ENCODE peak calls at places on chromosomes 6 and 20, in ten cellular contexts. One of them, this sample, is unnamed. For H3K9me3 and H3K4me1, the result is how much of the 10 kb centered on the place peaks cover.

GRCh38 chr6:2396856-2397640 is 151.6 kb upstream of the GMDS start:
- DNase-seq in suprapubic skin: no peak
- DNase-seq in ovary: no peak
- DNase-seq in transverse colon: no peak
- DNase-seq in upper lobe of left lung: no peak
- DNase-seq in sigmoid colon: no peak
- DNase-seq in HCT116: no peak
- DNase-seq in breast epithelium: peak
- DNase-seq in esophagus squamous epithelium: no peak
- DNase-seq in vagina: no peak
- DNase-seq in this sample: peak

GRCh38 chr6:31723245-31723979 is at the start of gene MPIG6B:
- DNase-seq in suprapubic skin: no peak
- DNase-seq in ovary: no peak
- DNase-seq in transverse colon: no peak
- DNase-seq in upper lobe of left lung: no peak
- DNase-seq in sigmoid colon: no peak
- DNase-seq in HCT116: no peak
- DNase-seq in breast epithelium: no peak
- DNase-seq in esophagus squamous epithelium: no peak
- DNase-seq in vagina: no peak
- DNase-seq in this sample: no peak

GRCh38 chr20:37714973-37715657 is 21.3 kb downstream of the CTNNBL1 start:
- DNase-seq in suprapubic skin: no peak
- DNase-seq in ovary: no peak
- DNase-seq in transverse colon: no peak
- DNase-seq in upper lobe of left lung: no peak
- DNase-seq in sigmoid colon: no peak
- DNase-seq in HCT116: no peak
- DNase-seq in breast epithelium: no peak
- DNase-seq in esophagus squamous epithelium: no peak
- DNase-seq in vagina: no peak
- DNase-seq in this sample: no peak

GRCh38 chr6:132020138-132020551 is 69.0 kb upstream of the CCN2 start:
- DNase-seq in suprapubic skin: peak
- DNase-seq in ovary: peak
- DNase-seq in transverse colon: no peak
- DNase-seq in upper lobe of left lung: no peak
- DNase-seq in sigmoid colon: peak
- DNase-seq in HCT116: no peak
- DNase-seq in breast epithelium: no peak
- DNase-seq in esophagus squamous epithelium: no peak
- DNase-seq in vagina: no peak
- DNase-seq in this sample: no peak

GRCh38 chr6:159217595-159218275 is 48.5 kb downstream of the FNDC1 start:
- DNase-seq in suprapubic skin: no peak
- DNase-seq in ovary: no peak
- DNase-seq in transverse colon: no peak
- DNase-seq in upper lobe of left lung: peak
- DNase-seq in sigmoid colon: no peak
- DNase-seq in HCT116: peak
- DNase-seq in breast epithelium: no peak
- DNase-seq in esophagus squamous epithelium: no peak
- DNase-seq in vagina: no peak
- DNase-seq in this sample: peak

GRCh38 chr6:56652231-56652630 is 9.5 kb upstream of the DST start:
- DNase-seq in suprapubic skin: no peak
- DNase-seq in ovary: no peak
- DNase-seq in transverse colon: no peak
- DNase-seq in upper lobe of left lung: no peak
- DNase-seq in sigmoid colon: no peak
- DNase-seq in HCT116: no peak
- DNase-seq in breast epithelium: no peak
- DNase-seq in esophagus squamous epithelium: no peak
- DNase-seq in vagina: no peak
- DNase-seq in this sample: no peak

GRCh38 chr6:50681213-50681824 is 32.0 kb upstream of the TFAP2D start:
- DNase-seq in suprapubic skin: no peak
- DNase-seq in ovary: no peak
- DNase-seq in transverse colon: no peak
- DNase-seq in upper lobe of left lung: no peak
- DNase-seq in sigmoid colon: no peak
- DNase-seq in HCT116: no peak
- DNase-seq in breast epithelium: no peak
- DNase-seq in esophagus squamous epithelium: no peak
- DNase-seq in vagina: no peak
- DNase-seq in this sample: no peak

GRCh38 chr6:36118550-36119107 is 11.7 kb upstream of the MAPK13 start:
- DNase-seq in suprapubic skin: no peak
- DNase-seq in ovary: no peak
- DNase-seq in transverse colon: peak
- DNase-seq in upper lobe of left lung: no peak
- DNase-seq in sigmoid colon: peak
- DNase-seq in HCT116: no peak
- DNase-seq in breast epithelium: no peak
- DNase-seq in esophagus squamous epithelium: no peak
- DNase-seq in vagina: no peak
- DNase-seq in this sample: no peak

GRCh38 chr6:28988536-28989415 is 16.3 kb downstream of the ZNF311 start:
- DNase-seq in suprapubic skin: no peak
- DNase-seq in ovary: peak
- DNase-seq in transverse colon: peak
- DNase-seq in upper lobe of left lung: peak
- DNase-seq in sigmoid colon: peak
- DNase-seq in HCT116: peak
- DNase-seq in breast epithelium: no peak
- DNase-seq in esophagus squamous epithelium: no peak
- DNase-seq in vagina: no peak
- DNase-seq in this sample: peak

GRCh38 chr6:142810952-142811514 is 133.9 kb downstream of the HIVEP2 start:
- DNase-seq in suprapubic skin: no peak
- DNase-seq in ovary: no peak
- DNase-seq in transverse colon: no peak
- DNase-seq in upper lobe of left lung: no peak
- DNase-seq in sigmoid colon: no peak
- DNase-seq in HCT116: no peak
- DNase-seq in breast epithelium: no peak
- DNase-seq in esophagus squamous epithelium: no peak
- DNase-seq in vagina: no peak
- DNase-seq in this sample: no peak

GRCh38 chr20:62832212-62832922 is 15.5 kb downstream of the COL9A3 start:
- DNase-seq in suprapubic skin: no peak
- DNase-seq in ovary: peak
- DNase-seq in transverse colon: peak
- DNase-seq in upper lobe of left lung: peak
- DNase-seq in sigmoid colon: peak
- DNase-seq in HCT116: peak
- DNase-seq in breast epithelium: no peak
- DNase-seq in esophagus squamous epithelium: no peak
- DNase-seq in vagina: no peak
- DNase-seq in this sample: peak

GRCh38 chr20:51563597-51564332 is 21.2 kb upstream of the NFATC2 start:
- DNase-seq in suprapubic skin: no peak
- DNase-seq in ovary: peak
- DNase-seq in transverse colon: peak
- DNase-seq in upper lobe of left lung: peak
- DNase-seq in sigmoid colon: peak
- DNase-seq in HCT116: peak
- DNase-seq in breast epithelium: no peak
- DNase-seq in esophagus squamous epithelium: no peak
- DNase-seq in vagina: no peak
- DNase-seq in this sample: peak
- TF ChIP-seq POLR2A in suprapubic skin: no peak
- TF ChIP-seq POLR2A in ovary: no peak
- TF ChIP-seq POLR2A in transverse colon: no peak
- TF ChIP-seq POLR2A in upper lobe of left lung: no peak
- TF ChIP-seq POLR2A in sigmoid colon: no peak
- TF ChIP-seq POLR2A in HCT116: no peak
- TF ChIP-seq POLR2A in breast epithelium: no peak
- TF ChIP-seq POLR2A in esophagus squamous epithelium: no peak
- TF ChIP-seq POLR2A in vagina: no peak
- TF ChIP-seq POLR2A in this sample: no peak

DNA sequence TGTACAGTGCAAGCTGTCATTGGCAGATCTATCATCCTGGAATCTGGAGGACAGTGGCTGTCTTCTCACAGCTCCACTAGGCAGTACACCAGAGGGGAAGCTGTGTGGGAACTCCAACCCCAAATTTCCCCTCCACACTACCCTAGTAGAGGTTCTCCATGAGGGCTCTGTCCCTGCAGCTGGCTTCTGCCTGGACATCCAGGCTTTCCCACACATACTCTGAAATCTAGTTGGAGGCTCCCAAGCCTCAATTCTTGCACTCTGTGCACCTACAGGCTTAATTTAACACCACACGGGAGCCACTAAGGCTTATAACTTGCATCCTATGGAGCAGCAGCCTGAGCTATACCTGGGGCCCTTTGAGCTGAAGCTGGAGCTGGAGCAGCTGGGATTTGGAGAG is 43.0 kb upstream of the TRIM39 start:
- DNase-seq in suprapubic skin: no peak
- DNase-seq in ovary: no peak
- DNase-seq in transverse colon: no peak
- DNase-seq in upper lobe of left lung: no peak
- DNase-seq in sigmoid colon: no peak
- DNase-seq in HCT116: no peak
- DNase-seq in breast epithelium: no peak
- DNase-seq in esophagus squamous epithelium: no peak
- DNase-seq in vagina: no peak
- DNase-seq in this sample: no peak
- H3K9me3 ChIP-seq in suprapubic skin: under half
- H3K9me3 ChIP-seq in ovary: under half
- H3K9me3 ChIP-seq in transverse colon: half or more
- H3K9me3 ChIP-seq in upper lobe of left lung: half or more
- H3K9me3 ChIP-seq in sigmoid colon: under half
- H3K9me3 ChIP-seq in HCT116: under half
- H3K9me3 ChIP-seq in breast epithelium: half or more
- H3K9me3 ChIP-seq in esophagus squamous epithelium: under half
- H3K9me3 ChIP-seq in vagina: half or more
- H3K9me3 ChIP-seq in this sample: under half

DNA sequence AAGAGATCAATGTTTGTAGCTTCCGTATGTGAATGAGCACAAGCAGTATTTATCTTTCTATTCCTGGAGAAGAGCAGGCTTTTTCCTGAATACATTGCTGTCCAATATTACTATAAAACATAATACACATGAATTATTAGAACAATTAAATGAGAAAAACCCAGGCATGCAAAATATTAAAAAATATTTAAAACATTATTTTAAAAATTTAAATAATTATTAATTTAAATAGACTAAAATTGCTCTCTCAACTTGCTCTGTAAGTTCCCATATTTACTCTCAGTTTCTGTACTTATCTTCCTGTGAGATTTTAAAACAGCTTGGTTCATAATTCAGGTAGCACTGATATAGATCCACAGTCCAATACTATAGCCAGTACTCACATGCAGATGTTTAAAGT is 97.0 kb downstream of the PLCB1 start:
- DNase-seq in suprapubic skin: no peak
- DNase-seq in ovary: no peak
- DNase-seq in transverse colon: no peak
- DNase-seq in upper lobe of left lung: no peak
- DNase-seq in sigmoid colon: no peak
- DNase-seq in HCT116: no peak
- DNase-seq in breast epithelium: no peak
- DNase-seq in esophagus squamous epithelium: no peak
- DNase-seq in vagina: no peak
- DNase-seq in this sample: no peak
- H3K4me1 ChIP-seq in suprapubic skin: under half
- H3K4me1 ChIP-seq in ovary: under half
- H3K4me1 ChIP-seq in transverse colon: under half
- H3K4me1 ChIP-seq in upper lobe of left lung: under half
- H3K4me1 ChIP-seq in sigmoid colon: half or more
- H3K4me1 ChIP-seq in HCT116: under half
- H3K4me1 ChIP-seq in breast epithelium: under half
- H3K4me1 ChIP-seq in esophagus squamous epithelium: under half
- H3K4me1 ChIP-seq in vagina: under half
- H3K4me1 ChIP-seq in this sample: under half

DNA sequence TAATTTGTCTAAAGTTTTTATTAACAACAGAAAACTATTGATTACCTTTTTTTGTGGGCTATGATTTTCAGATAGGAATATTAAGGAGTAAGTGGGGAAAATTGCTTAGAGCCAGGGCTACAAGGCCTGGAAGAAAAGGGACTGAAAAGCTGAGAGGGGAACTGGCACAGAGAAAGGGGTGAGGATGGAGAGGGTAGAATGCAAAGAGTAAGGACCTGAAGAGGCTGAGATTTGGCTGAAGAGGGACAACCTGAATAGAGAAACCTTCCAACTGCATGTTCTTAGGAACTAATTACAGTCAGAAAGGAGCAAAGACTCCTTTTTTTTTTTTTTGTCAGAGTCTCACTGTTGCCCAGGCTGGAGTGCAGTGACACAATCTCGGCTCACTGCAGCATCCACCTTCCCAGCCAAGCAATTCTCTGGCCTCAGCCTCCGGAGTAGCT is 16.7 kb downstream of the BTN2A1 start:
- DNase-seq in suprapubic skin: no peak
- DNase-seq in ovary: no peak
- DNase-seq in transverse colon: no peak
- DNase-seq in upper lobe of left lung: no peak
- DNase-seq in sigmoid colon: no peak
- DNase-seq in HCT116: no peak
- DNase-seq in breast epithelium: no peak
- DNase-seq in esophagus squamous epithelium: no peak
- DNase-seq in vagina: no peak
- DNase-seq in this sample: no peak
- TF ChIP-seq POLR2A in suprapubic skin: no peak
- TF ChIP-seq POLR2A in ovary: no peak
- TF ChIP-seq POLR2A in transverse colon: no peak
- TF ChIP-seq POLR2A in upper lobe of left lung: no peak
- TF ChIP-seq POLR2A in sigmoid colon: no peak
- TF ChIP-seq POLR2A in HCT116: no peak
- TF ChIP-seq POLR2A in breast epithelium: no peak
- TF ChIP-seq POLR2A in esophagus squamous epithelium: no peak
- TF ChIP-seq POLR2A in vagina: no peak
- TF ChIP-seq POLR2A in this sample: no peak

DNA sequence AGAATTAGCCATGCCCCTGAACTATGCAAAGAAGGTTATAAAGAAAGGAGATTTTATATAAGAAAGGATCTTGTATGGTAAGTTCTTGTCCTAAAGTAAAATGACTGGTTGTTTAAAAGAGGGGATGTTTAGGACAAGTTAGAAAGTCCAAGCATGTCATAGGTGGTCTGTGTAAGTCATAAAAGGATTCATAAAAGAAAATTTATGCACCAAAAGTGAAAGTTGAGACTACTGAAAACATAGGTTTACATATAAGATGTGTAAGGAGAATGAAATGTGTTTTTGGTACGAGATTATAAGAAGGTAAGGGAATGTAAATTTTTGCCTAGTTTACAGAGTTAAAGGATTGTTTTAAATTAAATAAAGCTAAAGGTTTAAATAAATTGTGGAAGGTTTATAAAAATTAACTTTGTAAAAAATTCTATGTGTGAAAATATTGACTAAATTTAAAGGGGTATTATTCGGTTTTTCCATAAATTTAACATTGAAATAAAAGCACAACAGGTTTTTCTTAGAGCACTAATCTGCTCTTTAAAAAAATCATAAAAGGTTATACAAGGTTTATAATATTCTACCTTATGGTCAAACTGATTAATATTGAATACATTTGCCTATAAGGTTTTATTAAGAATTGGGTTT is 93.6 kb upstream of the UST start:
- DNase-seq in suprapubic skin: no peak
- DNase-seq in ovary: no peak
- DNase-seq in transverse colon: no peak
- DNase-seq in upper lobe of left lung: no peak
- DNase-seq in sigmoid colon: no peak
- DNase-seq in HCT116: peak
- DNase-seq in breast epithelium: no peak
- DNase-seq in esophagus squamous epithelium: no peak
- DNase-seq in vagina: no peak
- DNase-seq in this sample: no peak
- H3K9me3 ChIP-seq in suprapubic skin: under half
- H3K9me3 ChIP-seq in ovary: under half
- H3K9me3 ChIP-seq in transverse colon: under half
- H3K9me3 ChIP-seq in upper lobe of left lung: under half
- H3K9me3 ChIP-seq in sigmoid colon: under half
- H3K9me3 ChIP-seq in HCT116: under half
- H3K9me3 ChIP-seq in breast epithelium: under half
- H3K9me3 ChIP-seq in esophagus squamous epithelium: under half
- H3K9me3 ChIP-seq in vagina: under half
- H3K9me3 ChIP-seq in this sample: under half

This sample was measured in adrenal gland.